ENCODE peak calls at places on chromosomes 13 and 19, in ten cellular contexts. One of them, this sample, is unnamed.

GRCh38 chr19:6963937-6964336 is 57.3 kb downstream of the MBD3L2B start:
- DNase-seq in hepatocyte: no peak
- DNase-seq in cardiac muscle cell: no peak
- DNase-seq in AG04450: no peak
- DNase-seq in mucosa of descending colon: no peak
- DNase-seq in CD4-positive, alpha-beta memory T cell: peak
- DNase-seq in MG63: no peak
- DNase-seq in mammary epithelial cell: no peak
- DNase-seq in dorsolateral prefrontal cortex: no peak
- DNase-seq in cardiac fibroblast: no peak
- DNase-seq in this sample: peak

GRCh38 chr19:48746738-48747575 is at the start of gene IZUMO1:
- DNase-seq in mucosa of descending colon: peak
- DNase-seq in AG04450: peak
- DNase-seq in dorsolateral prefrontal cortex: peak
- DNase-seq in cardiac muscle cell: peak
- DNase-seq in mammary epithelial cell: no peak
- DNase-seq in MG63: no peak
- DNase-seq in hepatocyte: peak
- DNase-seq in cardiac fibroblast: peak
- DNase-seq in CD4-positive, alpha-beta memory T cell: peak
- DNase-seq in this sample: peak

GRCh38 chr13:76289558-76289957 is 596.6 kb downstream of the KCTD12 start:
- DNase-seq in hepatocyte: no peak
- DNase-seq in CD4-positive, alpha-beta memory T cell: no peak
- DNase-seq in MG63: no peak
- DNase-seq in mammary epithelial cell: no peak
- DNase-seq in mucosa of descending colon: no peak
- DNase-seq in AG04450: no peak
- DNase-seq in dorsolateral prefrontal cortex: no peak
- DNase-seq in cardiac fibroblast: no peak
- DNase-seq in cardiac muscle cell: no peak
- DNase-seq in this sample: no peak

GRCh38 chr13:96636310-96636709 is 358.0 kb downstream of the OXGR1 start:
- DNase-seq in mucosa of descending colon: no peak
- DNase-seq in mammary epithelial cell: no peak
- DNase-seq in MG63: peak
- DNase-seq in AG04450: no peak
- DNase-seq in CD4-positive, alpha-beta memory T cell: no peak
- DNase-seq in dorsolateral prefrontal cortex: no peak
- DNase-seq in cardiac fibroblast: no peak
- DNase-seq in hepatocyte: no peak
- DNase-seq in cardiac muscle cell: peak
- DNase-seq in this sample: no peak

GRCh38 chr19:38977445-38978314 is 2.1 kb upstream of the FBXO17 start:
- DNase-seq in dorsolateral prefrontal cortex: no peak
- DNase-seq in cardiac muscle cell: no peak
- DNase-seq in hepatocyte: peak
- DNase-seq in CD4-positive, alpha-beta memory T cell: no peak
- DNase-seq in AG04450: no peak
- DNase-seq in mammary epithelial cell: peak
- DNase-seq in MG63: peak
- DNase-seq in cardiac fibroblast: peak
- DNase-seq in mucosa of descending colon: no peak
- DNase-seq in this sample: no peak

GRCh38 chr19:383922-384800 is 24.8 kb downstream of the C2CD4C start:
- DNase-seq in mucosa of descending colon: no peak
- DNase-seq in mammary epithelial cell: no peak
- DNase-seq in cardiac muscle cell: peak
- DNase-seq in MG63: no peak
- DNase-seq in CD4-positive, alpha-beta memory T cell: no peak
- DNase-seq in AG04450: no peak
- DNase-seq in hepatocyte: peak
- DNase-seq in dorsolateral prefrontal cortex: peak
- DNase-seq in cardiac fibroblast: peak
- DNase-seq in this sample: no peak

GRCh38 chr19:13029893-13030292 is 34.6 kb downstream of the NFIX start:
- DNase-seq in cardiac muscle cell: no peak
- DNase-seq in mammary epithelial cell: no peak
- DNase-seq in CD4-positive, alpha-beta memory T cell: no peak
- DNase-seq in hepatocyte: no peak
- DNase-seq in mucosa of descending colon: peak
- DNase-seq in MG63: peak
- DNase-seq in cardiac fibroblast: peak
- DNase-seq in dorsolateral prefrontal cortex: peak
- DNase-seq in AG04450: no peak
- DNase-seq in this sample: no peak

GRCh38 chr13:26007261-26007765 is 44.5 kb downstream of the SHISA2 start:
- DNase-seq in hepatocyte: no peak
- DNase-seq in cardiac fibroblast: no peak
- DNase-seq in dorsolateral prefrontal cortex: no peak
- DNase-seq in MG63: no peak
- DNase-seq in cardiac muscle cell: no peak
- DNase-seq in mucosa of descending colon: no peak
- DNase-seq in mammary epithelial cell: no peak
- DNase-seq in AG04450: no peak
- DNase-seq in CD4-positive, alpha-beta memory T cell: no peak
- DNase-seq in this sample: no peak

GRCh38 chr19:41064974-41065569 is 23.2 kb upstream of the CYP2A13 start:
- DNase-seq in CD4-positive, alpha-beta memory T cell: no peak
- DNase-seq in MG63: peak
- DNase-seq in mucosa of descending colon: no peak
- DNase-seq in cardiac fibroblast: peak
- DNase-seq in AG04450: no peak
- DNase-seq in dorsolateral prefrontal cortex: no peak
- DNase-seq in mammary epithelial cell: peak
- DNase-seq in cardiac muscle cell: peak
- DNase-seq in hepatocyte: no peak
- DNase-seq in this sample: peak

GRCh38 chr19:22882797-22883196 is 50.7 kb downstream of the ZNF723 start:
- DNase-seq in MG63: no peak
- DNase-seq in cardiac muscle cell: peak
- DNase-seq in AG04450: no peak
- DNase-seq in CD4-positive, alpha-beta memory T cell: peak
- DNase-seq in hepatocyte: peak
- DNase-seq in cardiac fibroblast: peak
- DNase-seq in mammary epithelial cell: peak
- DNase-seq in dorsolateral prefrontal cortex: no peak
- DNase-seq in mucosa of descending colon: no peak
- DNase-seq in this sample: peak

GRCh38 chr19:31257426-31258130 is 91.7 kb downstream of the TSHZ3 start:
- DNase-seq in AG04450: no peak
- DNase-seq in hepatocyte: no peak
- DNase-seq in cardiac fibroblast: no peak
- DNase-seq in CD4-positive, alpha-beta memory T cell: no peak
- DNase-seq in mucosa of descending colon: no peak
- DNase-seq in mammary epithelial cell: no peak
- DNase-seq in dorsolateral prefrontal cortex: no peak
- DNase-seq in cardiac muscle cell: no peak
- DNase-seq in MG63: no peak
- DNase-seq in this sample: no peak

GRCh38 chr19:35005256-35005977 is 5.3 kb downstream of the GRAMD1A start:
- DNase-seq in mucosa of descending colon: peak
- DNase-seq in hepatocyte: no peak
- DNase-seq in cardiac fibroblast: no peak
- DNase-seq in cardiac muscle cell: no peak
- DNase-seq in mammary epithelial cell: no peak
- DNase-seq in AG04450: no peak
- DNase-seq in MG63: no peak
- DNase-seq in dorsolateral prefrontal cortex: no peak
- DNase-seq in CD4-positive, alpha-beta memory T cell: no peak
- DNase-seq in this sample: no peak

GRCh38 chr19:41575998-41576397 is at the start of gene CEACAM21:
- DNase-seq in AG04450: no peak
- DNase-seq in cardiac muscle cell: no peak
- DNase-seq in MG63: no peak
- DNase-seq in CD4-positive, alpha-beta memory T cell: no peak
- DNase-seq in hepatocyte: no peak
- DNase-seq in dorsolateral prefrontal cortex: no peak
- DNase-seq in cardiac fibroblast: no peak
- DNase-seq in mucosa of descending colon: peak
- DNase-seq in mammary epithelial cell: no peak
- DNase-seq in this sample: peak

GRCh38 chr19:53828531-53828930 is 4.4 kb upstream of the NLRP12 start:
- DNase-seq in AG04450: no peak
- DNase-seq in mammary epithelial cell: no peak
- DNase-seq in mucosa of descending colon: no peak
- DNase-seq in cardiac fibroblast: no peak
- DNase-seq in dorsolateral prefrontal cortex: no peak
- DNase-seq in cardiac muscle cell: no peak
- DNase-seq in hepatocyte: no peak
- DNase-seq in MG63: no peak
- DNase-seq in CD4-positive, alpha-beta memory T cell: no peak
- DNase-seq in this sample: no peak

GRCh38 chr19:33683881-33684549 is 62.3 kb downstream of the CHST8 start:
- DNase-seq in mucosa of descending colon: peak
- DNase-seq in mammary epithelial cell: peak
- DNase-seq in dorsolateral prefrontal cortex: peak
- DNase-seq in AG04450: peak
- DNase-seq in cardiac muscle cell: peak
- DNase-seq in hepatocyte: peak
- DNase-seq in CD4-positive, alpha-beta memory T cell: no peak
- DNase-seq in cardiac fibroblast: peak
- DNase-seq in MG63: peak
- DNase-seq in this sample: no peak

GRCh38 chr19:17848598-17849292 is 963 bp upstream of the JAK3 start:
- DNase-seq in cardiac muscle cell: no peak
- DNase-seq in AG04450: no peak
- DNase-seq in MG63: no peak
- DNase-seq in cardiac fibroblast: no peak
- DNase-seq in mucosa of descending colon: no peak
- DNase-seq in hepatocyte: no peak
- DNase-seq in CD4-positive, alpha-beta memory T cell: no peak
- DNase-seq in dorsolateral prefrontal cortex: no peak
- DNase-seq in mammary epithelial cell: no peak
- DNase-seq in this sample: no peak
- H3K4me3 ChIP-seq in cardiac muscle cell: no peak
- H3K4me3 ChIP-seq in AG04450: no peak
- H3K4me3 ChIP-seq in MG63: no peak
- H3K4me3 ChIP-seq in cardiac fibroblast: no peak
- H3K4me3 ChIP-seq in mucosa of descending colon: no peak
- H3K4me3 ChIP-seq in hepatocyte: no peak
- H3K4me3 ChIP-seq in CD4-positive, alpha-beta memory T cell: no peak
- H3K4me3 ChIP-seq in dorsolateral prefrontal cortex: no peak
- H3K4me3 ChIP-seq in mammary epithelial cell: no peak
- H3K4me3 ChIP-seq in this sample: no peak

GRCh38 chr19:55623130-55623868 is 1.1 kb downstream of the ZNF784 start:
- DNase-seq in MG63: no peak
- DNase-seq in mammary epithelial cell: no peak
- DNase-seq in cardiac muscle cell: no peak
- DNase-seq in dorsolateral prefrontal cortex: no peak
- DNase-seq in CD4-positive, alpha-beta memory T cell: no peak
- DNase-seq in AG04450: no peak
- DNase-seq in cardiac fibroblast: no peak
- DNase-seq in hepatocyte: no peak
- DNase-seq in mucosa of descending colon: no peak
- DNase-seq in this sample: no peak
- H3K4me3 ChIP-seq in MG63: no peak
- H3K4me3 ChIP-seq in mammary epithelial cell: no peak
- H3K4me3 ChIP-seq in cardiac muscle cell: peak
- H3K4me3 ChIP-seq in dorsolateral prefrontal cortex: no peak
- H3K4me3 ChIP-seq in CD4-positive, alpha-beta memory T cell: no peak
- H3K4me3 ChIP-seq in AG04450: no peak
- H3K4me3 ChIP-seq in cardiac fibroblast: no peak
- H3K4me3 ChIP-seq in hepatocyte: peak
- H3K4me3 ChIP-seq in mucosa of descending colon: no peak
- H3K4me3 ChIP-seq in this sample: no peak

GRCh38 chr19:14467816-14468215 is 7.3 kb downstream of the PTGER1 start:
- DNase-seq in MG63: no peak
- DNase-seq in CD4-positive, alpha-beta memory T cell: no peak
- DNase-seq in dorsolateral prefrontal cortex: no peak
- DNase-seq in cardiac fibroblast: no peak
- DNase-seq in mucosa of descending colon: no peak
- DNase-seq in cardiac muscle cell: no peak
- DNase-seq in hepatocyte: no peak
- DNase-seq in AG04450: no peak
- DNase-seq in mammary epithelial cell: peak
- DNase-seq in this sample: no peak

GRCh38 chr19:14459703-14460102 is 15.5 kb downstream of the PTGER1 start:
- DNase-seq in AG04450: no peak
- DNase-seq in MG63: no peak
- DNase-seq in dorsolateral prefrontal cortex: no peak
- DNase-seq in mucosa of descending colon: no peak
- DNase-seq in mammary epithelial cell: no peak
- DNase-seq in hepatocyte: no peak
- DNase-seq in CD4-positive, alpha-beta memory T cell: no peak
- DNase-seq in cardiac fibroblast: no peak
- DNase-seq in cardiac muscle cell: no peak
- DNase-seq in this sample: no peak

GRCh38 chr19:14467391-14467790 is 7.8 kb downstream of the PTGER1 start:
- DNase-seq in mammary epithelial cell: no peak
- DNase-seq in cardiac fibroblast: no peak
- DNase-seq in hepatocyte: no peak
- DNase-seq in dorsolateral prefrontal cortex: no peak
- DNase-seq in mucosa of descending colon: no peak
- DNase-seq in AG04450: no peak
- DNase-seq in cardiac muscle cell: no peak
- DNase-seq in MG63: no peak
- DNase-seq in CD4-positive, alpha-beta memory T cell: no peak
- DNase-seq in this sample: no peak

GRCh38 chr19:14460935-14461334 is 14.2 kb downstream of the PTGER1 start:
- DNase-seq in mammary epithelial cell: no peak
- DNase-seq in MG63: no peak
- DNase-seq in CD4-positive, alpha-beta memory T cell: no peak
- DNase-seq in hepatocyte: no peak
- DNase-seq in mucosa of descending colon: no peak
- DNase-seq in cardiac fibroblast: no peak
- DNase-seq in dorsolateral prefrontal cortex: no peak
- DNase-seq in cardiac muscle cell: no peak
- DNase-seq in AG04450: no peak
- DNase-seq in this sample: no peak

DNA sequence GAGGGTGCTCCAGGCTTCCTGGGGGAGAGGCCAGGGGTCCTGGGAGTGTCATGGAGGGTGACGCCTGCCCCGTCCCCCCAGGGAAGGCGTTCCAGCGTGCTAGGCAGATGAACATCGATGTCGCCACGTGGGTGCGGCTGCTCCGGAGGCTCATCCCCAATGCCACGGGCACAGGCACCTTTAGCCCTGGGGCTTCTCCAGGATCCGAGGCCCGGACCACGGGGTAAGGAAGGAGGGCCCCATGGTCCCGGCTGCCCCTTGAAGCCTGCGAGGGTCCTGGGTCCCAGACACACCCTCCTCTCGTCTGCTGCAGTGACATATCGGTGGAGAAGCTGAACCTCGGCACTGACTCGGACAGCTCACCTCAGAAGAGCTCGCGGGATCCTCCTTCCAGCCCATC is 11.4 kb downstream of the PTGER1 start:
- DNase-seq in mucosa of descending colon: no peak
- DNase-seq in hepatocyte: no peak
- DNase-seq in cardiac fibroblast: no peak
- DNase-seq in dorsolateral prefrontal cortex: no peak
- DNase-seq in MG63: no peak
- DNase-seq in cardiac muscle cell: no peak
- DNase-seq in mammary epithelial cell: no peak
- DNase-seq in AG04450: no peak
- DNase-seq in CD4-positive, alpha-beta memory T cell: no peak
- DNase-seq in this sample: no peak
- H3K4me3 ChIP-seq in mucosa of descending colon: no peak
- H3K4me3 ChIP-seq in hepatocyte: no peak
- H3K4me3 ChIP-seq in cardiac fibroblast: no peak
- H3K4me3 ChIP-seq in dorsolateral prefrontal cortex: no peak
- H3K4me3 ChIP-seq in MG63: no peak
- H3K4me3 ChIP-seq in cardiac muscle cell: no peak
- H3K4me3 ChIP-seq in mammary epithelial cell: no peak
- H3K4me3 ChIP-seq in AG04450: no peak
- H3K4me3 ChIP-seq in CD4-positive, alpha-beta memory T cell: no peak
- H3K4me3 ChIP-seq in this sample: no peak

GRCh38 chr19:45094707-45095106 is 1.7 kb downstream of the PPP1R37 start:
- DNase-seq in mucosa of descending colon: no peak
- DNase-seq in mammary epithelial cell: no peak
- DNase-seq in MG63: no peak
- DNase-seq in hepatocyte: peak
- DNase-seq in dorsolateral prefrontal cortex: no peak
- DNase-seq in cardiac fibroblast: no peak
- DNase-seq in cardiac muscle cell: no peak
- DNase-seq in CD4-positive, alpha-beta memory T cell: no peak
- DNase-seq in AG04450: no peak
- DNase-seq in this sample: no peak
- H3K4me3 ChIP-seq in mucosa of descending colon: no peak
- H3K4me3 ChIP-seq in mammary epithelial cell: no peak
- H3K4me3 ChIP-seq in MG63: peak
- H3K4me3 ChIP-seq in hepatocyte: no peak
- H3K4me3 ChIP-seq in dorsolateral prefrontal cortex: no peak
- H3K4me3 ChIP-seq in cardiac fibroblast: no peak
- H3K4me3 ChIP-seq in cardiac muscle cell: no peak
- H3K4me3 ChIP-seq in CD4-positive, alpha-beta memory T cell: no peak
- H3K4me3 ChIP-seq in AG04450: peak
- H3K4me3 ChIP-seq in this sample: peak

This sample was measured in Jurkat, Clone E6-1.